ENCODE peak calls at places on chromosomes 4 and X, in four cellular contexts. One of them, this sample, is unnamed.

GRCh38 chr4:56311299-56311975 is 75.9 kb downstream of the AASDH start:
- DNase-seq in left lung: no peak
- DNase-seq in uterus: no peak
- DNase-seq in DND-41: no peak
- DNase-seq in this sample: no peak

GRCh38 chr4:171721937-171722336 is 91.3 kb upstream of the GALNTL6 start:
- DNase-seq in uterus: no peak
- DNase-seq in DND-41: no peak
- DNase-seq in left lung: no peak
- DNase-seq in this sample: no peak

GRCh38 chrX:103423955-103424640 is 47.8 kb downstream of the BEX3 start:
- DNase-seq in uterus: no peak
- DNase-seq in DND-41: no peak
- DNase-seq in left lung: no peak
- DNase-seq in this sample: no peak

GRCh38 chrX:42540150-42540549 is 237.8 kb downstream of the PPP1R2C start:
- DNase-seq in DND-41: no peak
- DNase-seq in uterus: no peak
- DNase-seq in left lung: no peak
- DNase-seq in this sample: no peak

GRCh38 chr4:26787461-26788340 is 72.9 kb upstream of the STIM2 start:
- DNase-seq in uterus: peak; percentile 32
- DNase-seq in left lung: peak; percentile 76
- DNase-seq in DND-41: peak; percentile 51
- DNase-seq in this sample: no peak

GRCh38 chr4:94548571-94548970 is 96.8 kb downstream of the PDLIM5 start:
- DNase-seq in DND-41: no peak
- DNase-seq in left lung: no peak
- DNase-seq in uterus: no peak
- DNase-seq in this sample: no peak

GRCh38 chr4:106763044-106763443 is 273.1 kb downstream of the DKK2 start:
- DNase-seq in DND-41: no peak
- DNase-seq in uterus: no peak
- DNase-seq in left lung: no peak
- DNase-seq in this sample: no peak

GRCh38 chr4:1673671-1674070 is 10.4 kb downstream of the FAM53A start:
- DNase-seq in uterus: no peak
- DNase-seq in DND-41: no peak
- DNase-seq in left lung: no peak
- DNase-seq in this sample: no peak

GRCh38 chr4:44760142-44760898 is 34.0 kb upstream of the GNPDA2 start:
- DNase-seq in left lung: no peak
- DNase-seq in uterus: no peak
- DNase-seq in DND-41: no peak
- DNase-seq in this sample: no peak

GRCh38 chr4:151029537-151029936 is 14.5 kb upstream of the LRBA start:
- DNase-seq in DND-41: no peak
- DNase-seq in left lung: peak; percentile 36
- DNase-seq in uterus: no peak
- DNase-seq in this sample: no peak

GRCh38 chr4:149166365-149166764 is 649.3 kb downstream of the IQCM start:
- DNase-seq in left lung: no peak
- DNase-seq in uterus: no peak
- DNase-seq in DND-41: no peak
- DNase-seq in this sample: no peak

GRCh38 chr4:20646287-20646686 is 54.0 kb upstream of the PACRGL start:
- DNase-seq in left lung: no peak
- DNase-seq in DND-41: no peak
- DNase-seq in uterus: no peak
- DNase-seq in this sample: no peak

GRCh38 chr4:3399277-3400194 is 42.2 kb upstream of the HGFAC start:
- DNase-seq in uterus: no peak
- DNase-seq in left lung: no peak
- DNase-seq in DND-41: no peak
- DNase-seq in this sample: no peak

GRCh38 chr4:80614319-80614718 is 278.8 kb downstream of the CFAP299 start:
- DNase-seq in uterus: no peak
- DNase-seq in left lung: no peak
- DNase-seq in DND-41: no peak
- DNase-seq in this sample: no peak

GRCh38 chr4:157076578-157076947 is 613 bp downstream of the GLRB start:
- DNase-seq in uterus: no peak
- DNase-seq in DND-41: no peak
- DNase-seq in left lung: peak; percentile 55
- DNase-seq in this sample: no peak

GRCh38 chr4:16113741-16114140 is 29.9 kb upstream of the PROM1 start:
- DNase-seq in uterus: no peak
- DNase-seq in left lung: no peak
- DNase-seq in DND-41: no peak
- DNase-seq in this sample: no peak

GRCh38 chr4:100722866-100723459 is 205.1 kb upstream of the EMCN start:
- DNase-seq in left lung: no peak
- DNase-seq in uterus: no peak
- DNase-seq in DND-41: no peak
- DNase-seq in this sample: no peak

GRCh38 chr4:176383273-176384077 is 63.7 kb downstream of the SPCS3 start:
- DNase-seq in uterus: no peak
- DNase-seq in DND-41: no peak
- DNase-seq in left lung: no peak
- DNase-seq in this sample: no peak

GRCh38 chrX:70166601-70167590 is 10.4 kb upstream of the DGAT2L6 start:
- DNase-seq in DND-41: no peak
- DNase-seq in left lung: no peak
- DNase-seq in uterus: no peak
- DNase-seq in this sample: no peak

GRCh38 chr4:183888564-183888963 is 16.5 kb upstream of the STOX2 start:
- DNase-seq in left lung: no peak
- DNase-seq in uterus: no peak
- DNase-seq in DND-41: no peak
- DNase-seq in this sample: no peak

GRCh38 chr4:25801594-25801993 is 61.2 kb downstream of the SEL1L3 start:
- DNase-seq in DND-41: no peak
- DNase-seq in left lung: no peak
- DNase-seq in uterus: no peak
- DNase-seq in this sample: no peak

GRCh38 chrX:119685225-119686066 is 7.5 kb downstream of the SEPTIN6 start:
- DNase-seq in DND-41: no peak
- DNase-seq in uterus: no peak
- DNase-seq in left lung: no peak
- DNase-seq in this sample: peak; percentile 79

GRCh38 chr4:39044947-39045734 is 12.9 kb upstream of the TMEM156 start:
- DNase-seq in left lung: no peak
- DNase-seq in uterus: no peak
- DNase-seq in DND-41: peak; percentile 40
- DNase-seq in this sample: no peak

GRCh38 chrX:42538405-42538804 is 239.6 kb downstream of the PPP1R2C start:
- DNase-seq in uterus: no peak
- DNase-seq in DND-41: peak; percentile 7
- DNase-seq in left lung: no peak
- DNase-seq in this sample: no peak

GRCh38 chr4:18689308-18689915 is 667.9 kb upstream of the LCORL start:
- DNase-seq in uterus: peak; percentile 21
- DNase-seq in left lung: no peak
- DNase-seq in DND-41: peak; percentile 49
- DNase-seq in this sample: no peak

GRCh38 chr4:29717658-29718057 is 1002.5 kb upstream of the PCDH7 start:
- DNase-seq in left lung: no peak
- DNase-seq in DND-41: no peak
- DNase-seq in uterus: no peak
- DNase-seq in this sample: no peak

GRCh38 chrX:30592846-30593245 is 15.3 kb upstream of the TASL start:
- DNase-seq in DND-41: no peak
- DNase-seq in left lung: no peak
- DNase-seq in uterus: no peak
- DNase-seq in this sample: no peak

GRCh38 chr4:145720656-145721055 is 40.7 kb downstream of the C4orf51 start:
- DNase-seq in DND-41: no peak
- DNase-seq in uterus: no peak
- DNase-seq in left lung: no peak
- DNase-seq in this sample: no peak

GRCh38 chr4:180449395-180449956 is 1793.7 kb upstream of the TENM3 start:
- DNase-seq in DND-41: peak; percentile 44
- DNase-seq in uterus: no peak
- DNase-seq in left lung: no peak
- DNase-seq in this sample: no peak

GRCh38 chrX:49037883-49038475 is 5.2 kb downstream of the TFE3 start:
- DNase-seq in DND-41: no peak
- DNase-seq in left lung: no peak
- DNase-seq in uterus: no peak
- DNase-seq in this sample: no peak

GRCh38 chrX:20372533-20372932 is 105.8 kb upstream of the RPS6KA3 start:
- DNase-seq in uterus: no peak
- DNase-seq in DND-41: no peak
- DNase-seq in left lung: no peak
- DNase-seq in this sample: no peak

GRCh38 chr4:127708985-127709384 is 21.2 kb upstream of the SLC25A31 start:
- DNase-seq in left lung: no peak
- DNase-seq in uterus: no peak
- DNase-seq in DND-41: no peak
- DNase-seq in this sample: no peak

GRCh38 chr4:112817933-112818921 is 181.3 kb downstream of the LARP7 start:
- DNase-seq in uterus: peak; percentile 68
- DNase-seq in DND-41: no peak
- DNase-seq in left lung: no peak
- DNase-seq in this sample: peak; percentile 87

GRCh38 chrX:101749436-101749835 is 89.8 kb upstream of the ARMCX2 start:
- DNase-seq in uterus: no peak
- DNase-seq in left lung: no peak
- DNase-seq in DND-41: no peak
- DNase-seq in this sample: no peak

GRCh38 chrX:44705817-44706551 is 137.8 kb upstream of the DUSP21 start:
- DNase-seq in DND-41: no peak
- DNase-seq in uterus: no peak
- DNase-seq in left lung: no peak
- DNase-seq in this sample: no peak

GRCh38 chr4:161160718-161161117 is 1003.1 kb downstream of the FSTL5 start:
- DNase-seq in left lung: no peak
- DNase-seq in uterus: no peak
- DNase-seq in DND-41: no peak
- DNase-seq in this sample: no peak

GRCh38 chr4:184664445-184665210 is 15.1 kb downstream of the PRIMPOL start:
- DNase-seq in uterus: no peak
- DNase-seq in left lung: no peak
- DNase-seq in DND-41: no peak
- DNase-seq in this sample: no peak

GRCh38 chr4:121728798-121729226 is 32.0 kb upstream of the ANXA5 start:
- DNase-seq in uterus: no peak
- DNase-seq in DND-41: no peak
- DNase-seq in left lung: no peak
- DNase-seq in this sample: no peak
- H3K27ac ChIP-seq in uterus: no peak overlapping the region
- H3K27ac ChIP-seq in DND-41: no peak overlapping the region
- H3K27ac ChIP-seq in left lung: no peak overlapping the region
- H3K27ac ChIP-seq in this sample: no peak overlapping the region

DNA sequence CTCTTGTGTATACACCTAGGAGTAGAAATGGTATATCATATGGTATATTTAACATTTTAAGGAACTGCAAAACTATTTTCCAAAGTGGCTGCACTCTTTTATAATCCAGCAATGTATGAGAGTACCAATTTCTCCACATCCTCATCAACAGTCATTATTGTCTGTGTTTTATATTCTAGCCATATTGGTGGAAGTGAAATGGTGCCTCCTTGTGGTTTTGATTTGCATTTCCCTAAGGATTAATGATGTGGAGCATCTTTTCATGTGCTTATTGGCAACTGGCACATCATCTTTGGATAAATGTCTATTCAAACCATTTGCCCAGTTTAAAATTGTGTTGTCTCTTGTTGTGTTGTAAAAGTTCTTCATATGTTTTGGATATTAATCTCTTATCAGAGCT is 9.6 kb downstream of the BMP15 start:
- DNase-seq in uterus: no peak
- DNase-seq in DND-41: no peak
- DNase-seq in left lung: no peak
- DNase-seq in this sample: no peak
- TF ChIP-seq CTCF in uterus: peak; percentile 44
- TF ChIP-seq CTCF in DND-41: peak; percentile 27
- TF ChIP-seq CTCF in left lung: peak; percentile 31
- TF ChIP-seq CTCF in this sample: peak; percentile 45

GRCh38 chr4:40526741-40527140 is 102.9 kb downstream of the RBM47 start:
- DNase-seq in DND-41: no peak
- DNase-seq in uterus: no peak
- DNase-seq in left lung: no peak
- DNase-seq in this sample: no peak

GRCh38 chr4:40521957-40522356 is 107.7 kb downstream of the RBM47 start:
- DNase-seq in uterus: no peak
- DNase-seq in left lung: no peak
- DNase-seq in DND-41: no peak
- DNase-seq in this sample: no peak

GRCh38 chr4:40524642-40525041 is 105.0 kb downstream of the RBM47 start:
- DNase-seq in DND-41: no peak
- DNase-seq in uterus: no peak
- DNase-seq in left lung: no peak
- DNase-seq in this sample: no peak

GRCh38 chr4:40523581-40523980 is 106.1 kb downstream of the RBM47 start:
- DNase-seq in DND-41: no peak
- DNase-seq in uterus: no peak
- DNase-seq in left lung: no peak
- DNase-seq in this sample: no peak

GRCh38 chr4:40525811-40526598 is 103.7 kb downstream of the RBM47 start:
- DNase-seq in left lung: no peak
- DNase-seq in uterus: peak; percentile 28
- DNase-seq in DND-41: no peak
- DNase-seq in this sample: peak; percentile 76
- H3K27ac ChIP-seq in left lung: peak overlapping the region; percentile 75
- H3K27ac ChIP-seq in uterus: peak overlapping the region; percentile 56
- H3K27ac ChIP-seq in DND-41: no peak overlapping the region
- H3K27ac ChIP-seq in this sample: peak overlapping the region; percentile 69

GRCh38 chr4:89166971-89167475 is 55.7 kb downstream of the TIGD2 start:
- DNase-seq in left lung: no peak
- DNase-seq in DND-41: no peak
- DNase-seq in uterus: no peak
- DNase-seq in this sample: no peak

GRCh38 chr4:89173336-89174090 is 62.2 kb downstream of the TIGD2 start:
- DNase-seq in uterus: no peak
- DNase-seq in DND-41: no peak
- DNase-seq in left lung: peak; percentile 39
- DNase-seq in this sample: no peak

GRCh38 chr4:89172865-89173264 is 61.5 kb downstream of the TIGD2 start:
- DNase-seq in uterus: no peak
- DNase-seq in DND-41: no peak
- DNase-seq in left lung: no peak
- DNase-seq in this sample: no peak

GRCh38 chr4:89174784-89175183 is 63.5 kb downstream of the TIGD2 start:
- DNase-seq in uterus: no peak
- DNase-seq in left lung: no peak
- DNase-seq in DND-41: no peak
- DNase-seq in this sample: no peak

GRCh38 chr4:89171176-89171575 is 59.8 kb downstream of the TIGD2 start:
- DNase-seq in DND-41: no peak
- DNase-seq in left lung: no peak
- DNase-seq in uterus: no peak
- DNase-seq in this sample: no peak
- TF ChIP-seq CTCF in DND-41: no peak
- TF ChIP-seq CTCF in left lung: no peak
- TF ChIP-seq CTCF in uterus: no peak
- TF ChIP-seq CTCF in this sample: no peak

This sample was measured in right atrium auricular region.